ENCODE peak calls at places on chromosomes 6 and 20, in ten cellular contexts. One of them, this sample, is unnamed.

GRCh38 chr6:139754898-139755754 is 380.7 kb upstream of the CITED2 start:
- DNase-seq in PC-3: no peak
- DNase-seq in ELF-1: no peak
- DNase-seq in foreskin fibroblast: peak; percentile 51
- DNase-seq in LoVo: no peak
- DNase-seq in NCI-H1092 treated with DMSO at 0.1 percent for 48 hours: no peak
- DNase-seq in NCI-H1105: no peak
- DNase-seq in GDM1: no peak
- DNase-seq in stimulated activated CD8-positive, alpha-beta memory T cell treated with anti-CD3 and anti-CD28 coated beads, Interleukin-15, amount 100 ng/mL, for 1 hour: no peak
- DNase-seq in HCEC 1CT: no peak
- DNase-seq in this sample: no peak

GRCh38 chr6:88953550-88954386 is 9.7 kb downstream of the RNGTT start:
- DNase-seq in PC-3: no peak
- DNase-seq in ELF-1: no peak
- DNase-seq in foreskin fibroblast: no peak
- DNase-seq in LoVo: no peak
- DNase-seq in NCI-H1092 treated with DMSO at 0.1 percent for 48 hours: no peak
- DNase-seq in NCI-H1105: no peak
- DNase-seq in GDM1: no peak
- DNase-seq in stimulated activated CD8-positive, alpha-beta memory T cell treated with anti-CD3 and anti-CD28 coated beads, Interleukin-15, amount 100 ng/mL, for 1 hour: no peak
- DNase-seq in HCEC 1CT: no peak
- DNase-seq in this sample: no peak

GRCh38 chr6:84052204-84052882 is 18.8 kb downstream of the MRAP2 start:
- DNase-seq in PC-3: peak; percentile 34
- DNase-seq in ELF-1: peak; percentile 83
- DNase-seq in foreskin fibroblast: peak; percentile 80
- DNase-seq in LoVo: no peak
- DNase-seq in NCI-H1092 treated with DMSO at 0.1 percent for 48 hours: peak; percentile 87
- DNase-seq in NCI-H1105: peak; percentile 70
- DNase-seq in GDM1: no peak
- DNase-seq in stimulated activated CD8-positive, alpha-beta memory T cell treated with anti-CD3 and anti-CD28 coated beads, Interleukin-15, amount 100 ng/mL, for 1 hour: no peak
- DNase-seq in HCEC 1CT: peak; percentile 34
- DNase-seq in this sample: no peak

GRCh38 chr20:63402860-63403220 is 41.7 kb upstream of the CHRNA4 start:
- DNase-seq in PC-3: no peak
- DNase-seq in ELF-1: no peak
- DNase-seq in foreskin fibroblast: no peak
- DNase-seq in LoVo: no peak
- DNase-seq in NCI-H1092 treated with DMSO at 0.1 percent for 48 hours: no peak
- DNase-seq in NCI-H1105: no peak
- DNase-seq in GDM1: no peak
- DNase-seq in stimulated activated CD8-positive, alpha-beta memory T cell treated with anti-CD3 and anti-CD28 coated beads, Interleukin-15, amount 100 ng/mL, for 1 hour: no peak
- DNase-seq in HCEC 1CT: no peak
- DNase-seq in this sample: no peak

GRCh38 chr20:62368303-62368628 is 1.2 kb upstream of the LAMA5 start:
- DNase-seq in PC-3: no peak
- DNase-seq in ELF-1: no peak
- DNase-seq in foreskin fibroblast: no peak
- DNase-seq in LoVo: no peak
- DNase-seq in NCI-H1092 treated with DMSO at 0.1 percent for 48 hours: no peak
- DNase-seq in NCI-H1105: no peak
- DNase-seq in GDM1: no peak
- DNase-seq in stimulated activated CD8-positive, alpha-beta memory T cell treated with anti-CD3 and anti-CD28 coated beads, Interleukin-15, amount 100 ng/mL, for 1 hour: no peak
- DNase-seq in HCEC 1CT: no peak
- DNase-seq in this sample: no peak

GRCh38 chr6:104281370-104281769 is 578.3 kb downstream of the HACE1 start:
- DNase-seq in PC-3: peak; percentile 5
- DNase-seq in ELF-1: peak; percentile 33
- DNase-seq in foreskin fibroblast: no peak
- DNase-seq in LoVo: no peak
- DNase-seq in NCI-H1092 treated with DMSO at 0.1 percent for 48 hours: no peak
- DNase-seq in NCI-H1105: no peak
- DNase-seq in GDM1: no peak
- DNase-seq in stimulated activated CD8-positive, alpha-beta memory T cell treated with anti-CD3 and anti-CD28 coated beads, Interleukin-15, amount 100 ng/mL, for 1 hour: no peak
- DNase-seq in HCEC 1CT: no peak
- DNase-seq in this sample: no peak

GRCh38 chr6:101640131-101640530 is 246.6 kb downstream of the GRIK2 start:
- DNase-seq in PC-3: no peak
- DNase-seq in ELF-1: no peak
- DNase-seq in foreskin fibroblast: no peak
- DNase-seq in LoVo: no peak
- DNase-seq in NCI-H1092 treated with DMSO at 0.1 percent for 48 hours: no peak
- DNase-seq in NCI-H1105: no peak
- DNase-seq in GDM1: no peak
- DNase-seq in stimulated activated CD8-positive, alpha-beta memory T cell treated with anti-CD3 and anti-CD28 coated beads, Interleukin-15, amount 100 ng/mL, for 1 hour: no peak
- DNase-seq in HCEC 1CT: no peak
- DNase-seq in this sample: no peak

GRCh38 chr20:16771204-16771603 is 23.0 kb downstream of the OTOR start:
- DNase-seq in PC-3: peak; percentile 87
- DNase-seq in ELF-1: no peak
- DNase-seq in foreskin fibroblast: peak; percentile 24
- DNase-seq in LoVo: no peak
- DNase-seq in NCI-H1092 treated with DMSO at 0.1 percent for 48 hours: no peak
- DNase-seq in NCI-H1105: no peak
- DNase-seq in GDM1: no peak
- DNase-seq in stimulated activated CD8-positive, alpha-beta memory T cell treated with anti-CD3 and anti-CD28 coated beads, Interleukin-15, amount 100 ng/mL, for 1 hour: no peak
- DNase-seq in HCEC 1CT: no peak
- DNase-seq in this sample: no peak

GRCh38 chr6:110307368-110307767 is 50.8 kb downstream of the METTL24 start:
- DNase-seq in PC-3: no peak
- DNase-seq in ELF-1: no peak
- DNase-seq in foreskin fibroblast: no peak
- DNase-seq in LoVo: no peak
- DNase-seq in NCI-H1092 treated with DMSO at 0.1 percent for 48 hours: no peak
- DNase-seq in NCI-H1105: no peak
- DNase-seq in GDM1: peak; percentile 11
- DNase-seq in stimulated activated CD8-positive, alpha-beta memory T cell treated with anti-CD3 and anti-CD28 coated beads, Interleukin-15, amount 100 ng/mL, for 1 hour: no peak
- DNase-seq in HCEC 1CT: no peak
- DNase-seq in this sample: no peak

GRCh38 chr6:75747371-75747984 is 1.6 kb upstream of the MYO6 start:
- DNase-seq in PC-3: peak; percentile 74
- DNase-seq in ELF-1: peak; percentile 23
- DNase-seq in foreskin fibroblast: no peak
- DNase-seq in LoVo: peak; percentile 40
- DNase-seq in NCI-H1092 treated with DMSO at 0.1 percent for 48 hours: no peak
- DNase-seq in NCI-H1105: no peak
- DNase-seq in GDM1: no peak
- DNase-seq in stimulated activated CD8-positive, alpha-beta memory T cell treated with anti-CD3 and anti-CD28 coated beads, Interleukin-15, amount 100 ng/mL, for 1 hour: no peak
- DNase-seq in HCEC 1CT: no peak
- DNase-seq in this sample: no peak

GRCh38 chr6:122081921-122082320 is 317.5 kb upstream of the HSF2 start:
- DNase-seq in PC-3: no peak
- DNase-seq in ELF-1: no peak
- DNase-seq in foreskin fibroblast: no peak
- DNase-seq in LoVo: peak; percentile 5
- DNase-seq in NCI-H1092 treated with DMSO at 0.1 percent for 48 hours: no peak
- DNase-seq in NCI-H1105: no peak
- DNase-seq in GDM1: no peak
- DNase-seq in stimulated activated CD8-positive, alpha-beta memory T cell treated with anti-CD3 and anti-CD28 coated beads, Interleukin-15, amount 100 ng/mL, for 1 hour: no peak
- DNase-seq in HCEC 1CT: no peak
- DNase-seq in this sample: no peak

GRCh38 chr6:151731313-151731712 is 76.2 kb upstream of the ESR1 start:
- DNase-seq in PC-3: no peak
- DNase-seq in ELF-1: no peak
- DNase-seq in foreskin fibroblast: no peak
- DNase-seq in LoVo: no peak
- DNase-seq in NCI-H1092 treated with DMSO at 0.1 percent for 48 hours: no peak
- DNase-seq in NCI-H1105: no peak
- DNase-seq in GDM1: no peak
- DNase-seq in stimulated activated CD8-positive, alpha-beta memory T cell treated with anti-CD3 and anti-CD28 coated beads, Interleukin-15, amount 100 ng/mL, for 1 hour: no peak
- DNase-seq in HCEC 1CT: no peak
- DNase-seq in this sample: no peak

GRCh38 chr20:63498950-63499332 is at the start of gene EEF1A2:
- DNase-seq in PC-3: peak; percentile 62
- DNase-seq in ELF-1: no peak
- DNase-seq in foreskin fibroblast: peak; percentile 48
- DNase-seq in LoVo: peak; percentile 43
- DNase-seq in NCI-H1092 treated with DMSO at 0.1 percent for 48 hours: peak; percentile 63
- DNase-seq in NCI-H1105: peak; percentile 47
- DNase-seq in GDM1: no peak
- DNase-seq in stimulated activated CD8-positive, alpha-beta memory T cell treated with anti-CD3 and anti-CD28 coated beads, Interleukin-15, amount 100 ng/mL, for 1 hour: peak; percentile 12
- DNase-seq in HCEC 1CT: no peak
- DNase-seq in this sample: no peak

GRCh38 chr20:13212750-13213149 is 8.3 kb upstream of the ISM1 start:
- DNase-seq in PC-3: no peak
- DNase-seq in ELF-1: no peak
- DNase-seq in foreskin fibroblast: peak; percentile 83
- DNase-seq in LoVo: no peak
- DNase-seq in NCI-H1092 treated with DMSO at 0.1 percent for 48 hours: no peak
- DNase-seq in NCI-H1105: no peak
- DNase-seq in GDM1: no peak
- DNase-seq in stimulated activated CD8-positive, alpha-beta memory T cell treated with anti-CD3 and anti-CD28 coated beads, Interleukin-15, amount 100 ng/mL, for 1 hour: no peak
- DNase-seq in HCEC 1CT: peak; percentile 79
- DNase-seq in this sample: no peak

GRCh38 chr6:157412780-157413179 is 31.8 kb downstream of the ZDHHC14 start:
- DNase-seq in PC-3: no peak
- DNase-seq in ELF-1: no peak
- DNase-seq in foreskin fibroblast: no peak
- DNase-seq in LoVo: no peak
- DNase-seq in NCI-H1092 treated with DMSO at 0.1 percent for 48 hours: no peak
- DNase-seq in NCI-H1105: no peak
- DNase-seq in GDM1: no peak
- DNase-seq in stimulated activated CD8-positive, alpha-beta memory T cell treated with anti-CD3 and anti-CD28 coated beads, Interleukin-15, amount 100 ng/mL, for 1 hour: no peak
- DNase-seq in HCEC 1CT: no peak
- DNase-seq in this sample: no peak

GRCh38 chr20:50012282-50013263 is 29.8 kb downstream of the SNAI1 start:
- DNase-seq in PC-3: no peak
- DNase-seq in ELF-1: peak; percentile 80
- DNase-seq in foreskin fibroblast: no peak
- DNase-seq in LoVo: no peak
- DNase-seq in NCI-H1092 treated with DMSO at 0.1 percent for 48 hours: no peak
- DNase-seq in NCI-H1105: no peak
- DNase-seq in GDM1: peak; percentile 36
- DNase-seq in stimulated activated CD8-positive, alpha-beta memory T cell treated with anti-CD3 and anti-CD28 coated beads, Interleukin-15, amount 100 ng/mL, for 1 hour: no peak
- DNase-seq in HCEC 1CT: no peak
- DNase-seq in this sample: no peak

GRCh38 chr20:12294684-12295083 is 377.0 kb downstream of the BTBD3 start:
- DNase-seq in PC-3: no peak
- DNase-seq in ELF-1: no peak
- DNase-seq in foreskin fibroblast: no peak
- DNase-seq in LoVo: no peak
- DNase-seq in NCI-H1092 treated with DMSO at 0.1 percent for 48 hours: no peak
- DNase-seq in NCI-H1105: no peak
- DNase-seq in GDM1: no peak
- DNase-seq in stimulated activated CD8-positive, alpha-beta memory T cell treated with anti-CD3 and anti-CD28 coated beads, Interleukin-15, amount 100 ng/mL, for 1 hour: no peak
- DNase-seq in HCEC 1CT: no peak
- DNase-seq in this sample: no peak

GRCh38 chr6:120899932-120900331 is 434.3 kb downstream of the TBC1D32 start:
- DNase-seq in PC-3: no peak
- DNase-seq in ELF-1: no peak
- DNase-seq in foreskin fibroblast: no peak
- DNase-seq in LoVo: no peak
- DNase-seq in NCI-H1092 treated with DMSO at 0.1 percent for 48 hours: no peak
- DNase-seq in NCI-H1105: no peak
- DNase-seq in GDM1: no peak
- DNase-seq in stimulated activated CD8-positive, alpha-beta memory T cell treated with anti-CD3 and anti-CD28 coated beads, Interleukin-15, amount 100 ng/mL, for 1 hour: no peak
- DNase-seq in HCEC 1CT: no peak
- DNase-seq in this sample: no peak

GRCh38 chr6:37321101-37321500 is 32.7 kb upstream of the RNF8 start:
- DNase-seq in PC-3: no peak
- DNase-seq in ELF-1: no peak
- DNase-seq in foreskin fibroblast: no peak
- DNase-seq in LoVo: no peak
- DNase-seq in NCI-H1092 treated with DMSO at 0.1 percent for 48 hours: no peak
- DNase-seq in NCI-H1105: no peak
- DNase-seq in GDM1: no peak
- DNase-seq in stimulated activated CD8-positive, alpha-beta memory T cell treated with anti-CD3 and anti-CD28 coated beads, Interleukin-15, amount 100 ng/mL, for 1 hour: no peak
- DNase-seq in HCEC 1CT: no peak
- DNase-seq in this sample: no peak

GRCh38 chr20:10747019-10747418 is 73.2 kb upstream of the JAG1 start:
- DNase-seq in PC-3: peak; percentile 29
- DNase-seq in ELF-1: peak; percentile 34
- DNase-seq in foreskin fibroblast: no peak
- DNase-seq in LoVo: peak; percentile 14
- DNase-seq in NCI-H1092 treated with DMSO at 0.1 percent for 48 hours: no peak
- DNase-seq in NCI-H1105: no peak
- DNase-seq in GDM1: no peak
- DNase-seq in stimulated activated CD8-positive, alpha-beta memory T cell treated with anti-CD3 and anti-CD28 coated beads, Interleukin-15, amount 100 ng/mL, for 1 hour: no peak
- DNase-seq in HCEC 1CT: no peak
- DNase-seq in this sample: no peak

GRCh38 chr6:152271681-152272464 is 365.3 kb downstream of the SYNE1 start:
- DNase-seq in PC-3: peak; percentile 64
- DNase-seq in ELF-1: peak; percentile 15
- DNase-seq in foreskin fibroblast: peak; percentile 39
- DNase-seq in LoVo: peak; percentile 50
- DNase-seq in NCI-H1092 treated with DMSO at 0.1 percent for 48 hours: no peak
- DNase-seq in NCI-H1105: no peak
- DNase-seq in GDM1: no peak
- DNase-seq in stimulated activated CD8-positive, alpha-beta memory T cell treated with anti-CD3 and anti-CD28 coated beads, Interleukin-15, amount 100 ng/mL, for 1 hour: no peak
- DNase-seq in HCEC 1CT: peak; percentile 54
- DNase-seq in this sample: no peak

GRCh38 chr6:111086685-111087084 is 618 bp upstream of the SLC16A10 start:
- DNase-seq in PC-3: no peak
- DNase-seq in ELF-1: no peak
- DNase-seq in foreskin fibroblast: no peak
- DNase-seq in LoVo: no peak
- DNase-seq in NCI-H1092 treated with DMSO at 0.1 percent for 48 hours: no peak
- DNase-seq in NCI-H1105: no peak
- DNase-seq in GDM1: no peak
- DNase-seq in stimulated activated CD8-positive, alpha-beta memory T cell treated with anti-CD3 and anti-CD28 coated beads, Interleukin-15, amount 100 ng/mL, for 1 hour: no peak
- DNase-seq in HCEC 1CT: no peak
- DNase-seq in this sample: no peak

GRCh38 chr6:3623451-3624267 is 127.9 kb downstream of the PXDC1 start:
- DNase-seq in PC-3: no peak
- DNase-seq in ELF-1: no peak
- DNase-seq in foreskin fibroblast: no peak
- DNase-seq in LoVo: no peak
- DNase-seq in NCI-H1092 treated with DMSO at 0.1 percent for 48 hours: no peak
- DNase-seq in NCI-H1105: no peak
- DNase-seq in GDM1: no peak
- DNase-seq in stimulated activated CD8-positive, alpha-beta memory T cell treated with anti-CD3 and anti-CD28 coated beads, Interleukin-15, amount 100 ng/mL, for 1 hour: no peak
- DNase-seq in HCEC 1CT: no peak
- DNase-seq in this sample: no peak

GRCh38 chr6:148445620-148446019 is 103.0 kb downstream of the SASH1 start:
- DNase-seq in PC-3: peak; percentile 71
- DNase-seq in ELF-1: peak; percentile 13
- DNase-seq in foreskin fibroblast: peak; percentile 69
- DNase-seq in LoVo: no peak
- DNase-seq in NCI-H1092 treated with DMSO at 0.1 percent for 48 hours: no peak
- DNase-seq in NCI-H1105: no peak
- DNase-seq in GDM1: no peak
- DNase-seq in stimulated activated CD8-positive, alpha-beta memory T cell treated with anti-CD3 and anti-CD28 coated beads, Interleukin-15, amount 100 ng/mL, for 1 hour: no peak
- DNase-seq in HCEC 1CT: peak; percentile 86
- DNase-seq in this sample: no peak

GRCh38 chr6:75204222-75204958 is 1.5 kb downstream of the COL12A1 start:
- DNase-seq in PC-3: peak; percentile 86
- DNase-seq in ELF-1: peak; percentile 70
- DNase-seq in foreskin fibroblast: peak; percentile 96
- DNase-seq in LoVo: peak; percentile 47
- DNase-seq in NCI-H1092 treated with DMSO at 0.1 percent for 48 hours: peak; percentile 59
- DNase-seq in NCI-H1105: peak; percentile 49
- DNase-seq in GDM1: no peak
- DNase-seq in stimulated activated CD8-positive, alpha-beta memory T cell treated with anti-CD3 and anti-CD28 coated beads, Interleukin-15, amount 100 ng/mL, for 1 hour: no peak
- DNase-seq in HCEC 1CT: peak; percentile 93
- DNase-seq in this sample: no peak

GRCh38 chr6:155341130-155341828 is 27.0 kb upstream of the TFB1M start:
- DNase-seq in PC-3: peak; percentile 74
- DNase-seq in ELF-1: no peak
- DNase-seq in foreskin fibroblast: peak; percentile 10
- DNase-seq in LoVo: no peak
- DNase-seq in NCI-H1092 treated with DMSO at 0.1 percent for 48 hours: no peak
- DNase-seq in NCI-H1105: no peak
- DNase-seq in GDM1: no peak
- DNase-seq in stimulated activated CD8-positive, alpha-beta memory T cell treated with anti-CD3 and anti-CD28 coated beads, Interleukin-15, amount 100 ng/mL, for 1 hour: no peak
- DNase-seq in HCEC 1CT: peak; percentile 60
- DNase-seq in this sample: no peak

GRCh38 chr6:165055231-165055630 is 254.2 kb downstream of the C6orf118 start:
- DNase-seq in PC-3: peak; percentile 68
- DNase-seq in ELF-1: no peak
- DNase-seq in foreskin fibroblast: no peak
- DNase-seq in LoVo: no peak
- DNase-seq in NCI-H1092 treated with DMSO at 0.1 percent for 48 hours: no peak
- DNase-seq in NCI-H1105: no peak
- DNase-seq in GDM1: no peak
- DNase-seq in stimulated activated CD8-positive, alpha-beta memory T cell treated with anti-CD3 and anti-CD28 coated beads, Interleukin-15, amount 100 ng/mL, for 1 hour: no peak
- DNase-seq in HCEC 1CT: peak; percentile 49
- DNase-seq in this sample: no peak

GRCh38 chr6:66897576-66897975 is 1190.5 kb upstream of the EYS start:
- DNase-seq in PC-3: peak; percentile 13
- DNase-seq in ELF-1: no peak
- DNase-seq in foreskin fibroblast: peak; percentile 76
- DNase-seq in LoVo: no peak
- DNase-seq in NCI-H1092 treated with DMSO at 0.1 percent for 48 hours: no peak
- DNase-seq in NCI-H1105: no peak
- DNase-seq in GDM1: no peak
- DNase-seq in stimulated activated CD8-positive, alpha-beta memory T cell treated with anti-CD3 and anti-CD28 coated beads, Interleukin-15, amount 100 ng/mL, for 1 hour: no peak
- DNase-seq in HCEC 1CT: peak; percentile 10
- DNase-seq in this sample: no peak